ENCODE peak calls at places on chromosomes 6 and 20, in eight cellular contexts. H is caudate nucleus; A is sciatic nerve; O is stimulated activated CD8-positive, alpha-beta memory T cell treated with anti-CD3 and anti-CD28 coated beads, Interleukin-2, amount 100 ng/mL, for 48 hours; Z is progenitor cell of endocrine pancreas; C is GM19239; V is central memory CD4-positive, alpha-beta T cell; B is A549. W is an unnamed sample.
A peak's percentile ranks its signal among the peaks of the same experiment; 100 is the strongest.

GRCh38 chr6:44954281-44954680 is 373.8 kb upstream of the RUNX2 start:
- DNase-seq in H (no peak), A (no peak), O (no peak), Z (no peak), C (no peak), V (no peak), B (no peak), W (no peak)

GRCh38 chr6:113570176-113570575 is 287.0 kb upstream of the MARCKS start:
- DNase-seq in H (no peak), A (no peak), O (no peak), Z (no peak), C (no peak), V (no peak), B (no peak), W (no peak)

GRCh38 chr6:43983632-43984031 is 143.6 kb downstream of the MRPL14 start:
- DNase-seq in H (no peak), A (peak; percentile 19), O (no peak), Z (no peak), C (no peak), V (no peak), B (no peak), W (no peak)

GRCh38 chr6:167474171-167474570 is 149.3 kb downstream of the TTLL2 start:
- DNase-seq in H (no peak), A (no peak), O (no peak), Z (no peak), C (no peak), V (no peak), B (no peak), W (no peak)

GRCh38 chr20:22652685-22653568 is 68.6 kb upstream of the FOXA2 start:
- DNase-seq in H (no peak), A (no peak), O (no peak), Z (no peak), C (no peak), V (no peak), B (no peak), W (peak; percentile 43)

GRCh38 chr6:107171513-107171912 is 56.2 kb upstream of the BEND3 start:
- DNase-seq in H (no peak), A (no peak), O (no peak), Z (no peak), C (no peak), V (no peak), B (no peak), W (no peak)

GRCh38 chr6:150494236-150494635 is 105.4 kb upstream of the PLEKHG1 start:
- DNase-seq in H (no peak), A (no peak), O (no peak), Z (no peak), C (no peak), V (no peak), B (no peak), W (no peak)

GRCh38 chr6:169324086-169324485 is 70.4 kb upstream of the THBS2 start:
- DNase-seq in H (no peak), A (no peak), O (no peak), Z (no peak), C (no peak), V (no peak), B (no peak), W (no peak)

GRCh38 chr6:26516481-26517427 is 16.7 kb downstream of the BTN1A1 start:
- DNase-seq in H (no peak), A (no peak), O (no peak), Z (no peak), C (no peak), V (no peak), B (no peak), W (no peak)

GRCh38 chr6:161476711-161477110 is 202.8 kb upstream of the AGPAT4 start:
- DNase-seq in H (no peak), A (no peak), O (no peak), Z (no peak), C (no peak), V (no peak), B (no peak), W (no peak)

GRCh38 chr20:62856931-62857619 is 4.5 kb downstream of the TCFL5 start:
- DNase-seq in H (no peak), A (peak; percentile 53), O (no peak), Z (no peak), C (no peak), V (no peak), B (no peak), W (no peak)

GRCh38 chr6:88780714-88781389 is 182.6 kb downstream of the RNGTT start:
- DNase-seq in H (peak; percentile 3), A (no peak), O (peak; percentile 10), Z (peak; percentile 11), C (no peak), V (peak; percentile 45), B (no peak), W (peak; percentile 78)

GRCh38 chr6:159766923-159767322 is 5.1 kb downstream of the ACAT2 start:
- DNase-seq in H (no peak), A (no peak), O (no peak), Z (no peak), C (no peak), V (no peak), B (no peak), W (no peak)